ENCODE peak calls at places on chromosomes 11 and 22, in nine cellular contexts. M is iPS DF 6.9, Y is AG08396, J is skeletal muscle cell, P is NCI-H1092 treated with DMSO at 0.1 percent for 48 hours, A is hippocampal formation, D is germinal center, O is ACHN, L is GM12892. W is an unnamed sample.

GRCh38 chr22:42719656-42720262 is 911 bp downstream of the A4GALT start:
- DNase-seq in Y (no peak), D (peak), M (no peak), P (no peak), O (peak), J (no peak), A (no peak), L (no peak), W (no peak)

GRCh38 chr11:10155793-10156490 is 138.1 kb downstream of the SBF2 start:
- DNase-seq in A (no peak), J (no peak), M (no peak), P (no peak), Y (no peak), O (no peak), D (no peak), L (no peak), W (no peak)

GRCh38 chr11:107591446-107592236 is 694 bp downstream of the ELMOD1 start:
- DNase-seq in A (no peak), P (no peak), Y (peak), O (no peak), M (no peak), J (no peak), D (peak), L (peak), W (peak)

GRCh38 chr22:35521358-35522264 is 19.0 kb upstream of the RASD2 start:
- DNase-seq in L (no peak), M (no peak), A (no peak), O (no peak), P (peak), Y (no peak), D (no peak), J (no peak), W (no peak)

GRCh38 chr22:24402460-24403192 is 24.8 kb upstream of the ADORA2A start:
- DNase-seq in D (no peak), O (peak), A (no peak), M (no peak), Y (peak), P (peak), L (no peak), J (peak), W (peak)

GRCh38 chr11:74507582-74507981 is 14.1 kb upstream of the LIPT2 start:
- DNase-seq in D (no peak), M (no peak), Y (no peak), P (no peak), J (no peak), A (no peak), L (no peak), O (no peak), W (no peak)

GRCh38 chr11:103920449-103920848 is 116.0 kb upstream of the DDI1 start:
- DNase-seq in A (no peak), D (no peak), O (no peak), M (no peak), L (no peak), Y (no peak), P (no peak), J (peak), W (no peak)

GRCh38 chr11:109697140-109697843 is 275.3 kb downstream of the C11orf87 start:
- DNase-seq in J (no peak), L (peak), D (peak), P (peak), Y (peak), O (peak), M (peak), A (no peak), W (peak)

GRCh38 chr22:50445071-50445879 is 29.6 kb downstream of the SBF1 start:
- DNase-seq in L (no peak), J (no peak), Y (no peak), M (no peak), A (no peak), D (no peak), O (no peak), P (no peak), W (no peak)

GRCh38 chr11:7520011-7520942 is 6.5 kb downstream of the PPFIBP2 start:
- DNase-seq in A (no peak), L (no peak), O (no peak), D (peak), M (no peak), J (no peak), Y (no peak), P (no peak), W (no peak)